ENCODE peak calls at places on chromosomes 1 and 21, in seven cellular contexts. O, Y, N, G, E, B and F are unnamed samples.
A peak's percentile ranks its signal among the peaks of the same experiment; 100 is the strongest.

GRCh38 chr1:53608676-53609075 is 130.3 kb downstream of the GLIS1 start:
- DNase-seq in O (no peak), Y (peak; percentile 40), N (no peak), G (no peak), E (no peak), B (no peak), F (no peak)

GRCh38 chr1:156625436-156626078 is 6.3 kb downstream of the HAPLN2 start:
- DNase-seq in O (no peak), Y (peak; percentile 40), N (peak; percentile 43), G (peak; percentile 84), E (peak; percentile 56), B (peak; percentile 28), F (no peak)

GRCh38 chr1:180994262-180994661 is 28.4 kb downstream of the STX6 start:
- DNase-seq in O (no peak), Y (peak; percentile 37), N (peak; percentile 11), G (no peak), E (peak; percentile 43), B (peak; percentile 22), F (no peak)

GRCh38 chr1:109543988-109544735 is 4.3 kb upstream of the GNAI3 start:
- DNase-seq in O (no peak), Y (peak; percentile 35), N (no peak), G (peak; percentile 35), E (no peak), B (no peak), F (no peak)

GRCh38 chr1:227260433-227260832 is 57.9 kb downstream of the CDC42BPA start:
- DNase-seq in O (no peak), Y (no peak), N (no peak), G (no peak), E (no peak), B (no peak), F (no peak)

GRCh38 chr1:61836649-61837048 is 94.4 kb downstream of the PATJ start:
- DNase-seq in O (no peak), Y (no peak), N (no peak), G (no peak), E (no peak), B (no peak), F (no peak)

GRCh38 chr1:98898901-98899300 is 105.8 kb downstream of the PLPPR5 start:
- DNase-seq in O (no peak), Y (no peak), N (no peak), G (no peak), E (no peak), B (no peak), F (no peak)

GRCh38 chr21:35987475-35987874 is 72.9 kb downstream of the SETD4 start:
- DNase-seq in O (no peak), Y (no peak), N (no peak), G (no peak), E (no peak), B (no peak), F (no peak)

GRCh38 chr1:220544901-220545303 is 17.0 kb downstream of the MARK1 start:
- DNase-seq in O (peak; percentile 67), Y (peak; percentile 89), N (no peak), G (no peak), E (no peak), B (peak; percentile 4), F (no peak)

DNA sequence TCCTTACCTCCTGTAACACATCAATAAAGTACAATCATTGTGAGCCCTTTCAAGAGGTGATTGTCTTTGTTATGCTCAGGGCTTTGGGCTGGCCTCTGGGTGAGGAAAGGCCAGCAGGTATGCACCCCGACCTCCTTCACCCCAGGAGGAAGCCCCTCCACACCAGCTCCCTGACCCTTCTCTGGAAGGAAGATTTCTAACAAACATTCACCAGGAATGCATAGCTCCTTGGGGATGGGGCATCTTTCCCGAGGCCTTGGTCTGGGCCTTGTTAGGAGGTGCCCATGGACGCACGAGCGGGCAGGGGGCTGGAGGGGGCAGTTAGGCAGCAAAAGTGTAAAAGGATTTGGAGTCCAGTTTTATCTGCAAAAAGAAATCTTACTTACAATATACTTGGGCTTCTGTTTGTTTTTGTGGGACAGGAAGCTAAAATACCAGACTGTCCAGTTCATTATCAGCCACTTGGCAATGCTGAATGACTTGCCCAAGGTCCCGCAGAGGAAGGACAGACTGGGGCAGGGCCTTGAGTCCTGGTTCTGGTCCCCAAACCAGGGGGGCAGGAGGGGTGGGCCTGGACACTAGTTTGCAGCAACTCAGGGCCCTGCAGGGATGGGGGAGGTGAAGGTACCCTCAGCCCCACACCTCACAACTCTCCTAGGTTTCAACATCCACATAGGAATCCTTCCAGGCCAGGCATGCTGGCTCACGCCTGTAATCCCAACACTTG is 10.1 kb downstream of the ZC3H12A start:
- DNase-seq in O (no peak), Y (no peak), N (peak; percentile 22), G (no peak), E (no peak), B (no peak), F (no peak)
- H2BK5ac ChIP-seq in O (no peak overlapping the region), Y (no peak overlapping the region), N (no peak overlapping the region), G (no peak overlapping the region), E (no peak overlapping the region), B (peak overlapping the region; percentile 7), F (no peak overlapping the region)

DNA sequence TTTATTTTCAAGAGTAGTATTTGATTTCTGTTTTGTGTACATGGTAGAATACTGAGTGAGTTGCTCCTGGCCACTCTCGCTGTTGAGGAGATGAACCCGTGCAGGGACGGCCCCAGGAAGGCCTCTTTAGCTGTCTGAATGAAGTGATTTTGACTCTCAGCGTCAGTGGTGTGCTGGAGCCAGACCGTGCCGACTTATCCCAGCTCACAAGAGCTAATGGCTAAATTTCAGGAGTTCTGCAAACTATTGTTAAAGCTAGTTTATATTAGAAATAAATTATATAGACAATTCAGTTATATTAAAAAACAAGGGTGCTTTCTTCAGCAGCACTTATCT is 111.2 kb upstream of the KIF26B start:
- DNase-seq in O (no peak), Y (no peak), N (no peak), G (no peak), E (no peak), B (no peak), F (no peak)
- H2BK5ac ChIP-seq in O (no peak overlapping the region), Y (no peak overlapping the region), N (no peak overlapping the region), G (no peak overlapping the region), E (no peak overlapping the region), B (no peak overlapping the region), F (no peak overlapping the region)

GRCh38 chr1:171405391-171405714 is 80.0 kb upstream of the PRRC2C start:
- DNase-seq in O (no peak), Y (no peak), N (no peak), G (no peak), E (no peak), B (no peak), F (no peak)
- H2BK5ac ChIP-seq in O (no peak overlapping the region), Y (no peak overlapping the region), N (no peak overlapping the region), G (no peak overlapping the region), E (no peak overlapping the region), B (no peak overlapping the region), F (no peak overlapping the region)

GRCh38 chr1:37410080-37410479 is 64.3 kb upstream of the ZC3H12A start:
- DNase-seq in O (peak; percentile 36), Y (no peak), N (no peak), G (no peak), E (no peak), B (no peak), F (no peak)
- H2BK5ac ChIP-seq in O (no peak overlapping the region), Y (no peak overlapping the region), N (no peak overlapping the region), G (no peak overlapping the region), E (no peak overlapping the region), B (no peak overlapping the region), F (no peak overlapping the region)

DNA sequence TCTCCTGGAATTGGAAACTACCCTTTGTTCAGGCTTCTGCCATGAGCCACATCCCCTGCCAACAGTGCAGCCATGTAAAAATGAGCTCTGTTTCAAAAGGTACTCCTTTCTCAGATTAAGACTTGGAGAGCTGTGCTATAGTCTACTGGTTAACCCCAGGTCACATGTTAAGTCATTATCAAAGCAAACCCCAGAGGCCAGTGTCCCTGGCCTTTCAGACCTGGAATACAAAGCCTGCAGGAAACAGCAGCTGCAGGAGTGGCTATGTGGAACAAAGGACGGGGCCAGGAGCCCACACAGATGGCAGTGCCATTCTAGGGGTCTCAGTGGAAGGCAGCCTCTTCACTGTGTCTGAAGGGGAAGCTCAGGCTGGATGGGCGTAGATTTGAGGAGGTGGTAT is 6.8 kb downstream of the ZNF496 start:
- DNase-seq in O (no peak), Y (no peak), N (no peak), G (no peak), E (no peak), B (no peak), F (peak; percentile 47)
- H2BK5ac ChIP-seq in O (no peak overlapping the region), Y (no peak overlapping the region), N (no peak overlapping the region), G (no peak overlapping the region), E (no peak overlapping the region), B (no peak overlapping the region), F (no peak overlapping the region)

GRCh38 chr1:173459885-173460284 is 17.2 kb upstream of the PRDX6 start:
- DNase-seq in O (no peak), Y (no peak), N (no peak), G (no peak), E (no peak), B (no peak), F (no peak)

GRCh38 chr1:173454966-173455524 is 22.1 kb upstream of the PRDX6 start:
- DNase-seq in O (no peak), Y (no peak), N (no peak), G (no peak), E (no peak), B (no peak), F (no peak)

GRCh38 chr1:173448945-173449344 is 28.2 kb upstream of the PRDX6 start:
- DNase-seq in O (peak; percentile 59), Y (peak; percentile 52), N (no peak), G (no peak), E (no peak), B (no peak), F (no peak)

GRCh38 chr1:173451981-173452380 is 25.2 kb upstream of the PRDX6 start:
- DNase-seq in O (no peak), Y (no peak), N (no peak), G (no peak), E (no peak), B (peak; percentile 56), F (no peak)

GRCh38 chr1:173453982-173454381 is 23.2 kb upstream of the PRDX6 start:
- DNase-seq in O (no peak), Y (no peak), N (no peak), G (no peak), E (peak; percentile 43), B (peak; percentile 70), F (no peak)
- H2BK5ac ChIP-seq in O (no peak overlapping the region), Y (no peak overlapping the region), N (peak overlapping the region; percentile 21), G (no peak overlapping the region), E (no peak overlapping the region), B (peak overlapping the region; percentile 37), F (no peak overlapping the region)

GRCh38 chr1:205896351-205896750 is 46.4 kb upstream of the PM20D1 start:
- DNase-seq in O (no peak), Y (no peak), N (no peak), G (no peak), E (no peak), B (no peak), F (no peak)
- H2BK5ac ChIP-seq in O (no peak overlapping the region), Y (no peak overlapping the region), N (no peak overlapping the region), G (no peak overlapping the region), E (no peak overlapping the region), B (no peak overlapping the region), F (no peak overlapping the region)